ENCODE peak calls at places on chromosomes 2 and 18, in seven cellular contexts. S, C, P, T, H, M and Q are unnamed samples.

GRCh38 chr2:226915846-226916360 is 80.0 kb downstream of the RHBDD1 start:
- DNase-seq in S (no peak), C (no peak), P (no peak), T (no peak), H (no peak), M (no peak), Q (no peak)

GRCh38 chr2:121285077-121285449 is at the start of gene TFCP2L1:
- DNase-seq in S (no peak), C (no peak), P (no peak), T (no peak), H (peak), M (peak), Q (no peak)

GRCh38 chr18:36247036-36247435 is 50.5 kb upstream of the FHOD3 start:
- DNase-seq in S (no peak), C (no peak), P (no peak), T (no peak), H (no peak), M (no peak), Q (no peak)

GRCh38 chr2:150001788-150002187 is 414.2 kb upstream of the MMADHC start:
- DNase-seq in S (no peak), C (no peak), P (no peak), T (no peak), H (no peak), M (no peak), Q (no peak)

GRCh38 chr2:216121255-216121654 is 12.1 kb downstream of the XRCC5 start:
- DNase-seq in S (no peak), C (no peak), P (no peak), T (no peak), H (no peak), M (no peak), Q (no peak)

GRCh38 chr2:234496442-234496834 is 443 bp downstream of the ARL4C start:
- DNase-seq in S (no peak), C (no peak), P (no peak), T (no peak), H (peak), M (no peak), Q (no peak)

GRCh38 chr2:172556284-172557033 is 569 bp downstream of the PDK1 start:
- DNase-seq in S (peak), C (peak), P (peak), T (peak), H (peak), M (peak), Q (peak)

GRCh38 chr18:3281456-3282400 is 19.8 kb downstream of the MYL12B start:
- DNase-seq in S (no peak), C (no peak), P (peak), T (peak), H (no peak), M (peak), Q (no peak)

GRCh38 chr2:3595985-3596384 is 1.1 kb downstream of the COLEC11 start:
- DNase-seq in S (no peak), C (no peak), P (no peak), T (no peak), H (no peak), M (no peak), Q (peak)

DNA sequence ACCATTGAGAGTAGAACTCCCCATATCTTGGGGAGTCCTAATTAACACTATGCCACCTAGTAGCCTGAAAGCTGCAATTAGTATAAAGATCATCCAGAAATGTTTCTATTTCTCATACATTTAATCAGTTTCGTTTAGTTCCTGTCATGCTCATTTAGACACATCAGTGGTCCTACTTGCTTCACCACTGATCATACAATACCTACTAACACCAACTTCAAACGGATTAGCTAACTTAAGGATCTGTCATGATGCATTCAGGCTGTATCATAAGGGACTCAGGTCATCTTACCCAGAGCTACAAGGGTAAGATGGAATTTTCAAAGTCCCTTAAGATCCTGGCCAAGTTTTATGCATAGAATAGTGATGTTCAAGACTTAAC is 6.8 kb downstream of the SRSF7 start:
- DNase-seq in S (no peak), C (no peak), P (no peak), T (no peak), H (no peak), M (no peak), Q (no peak)
- TF ChIP-seq POLR2A in S (no peak), C (no peak), P (no peak), T (no peak), H (no peak), M (no peak), Q (no peak)

GRCh38 chr2:23384551-23385349 is at the start of gene KLHL29:
- DNase-seq in S (no peak), C (peak), P (no peak), T (peak), H (peak), M (peak), Q (peak)
- TF ChIP-seq POLR2A in S (peak), C (no peak), P (peak), T (peak), H (no peak), M (no peak), Q (no peak)

GRCh38 chr2:231359948-231360347 is 35.6 kb upstream of the B3GNT7 start:
- DNase-seq in S (no peak), C (no peak), P (no peak), T (no peak), H (no peak), M (no peak), Q (peak)

GRCh38 chr2:231360401-231360800 is 35.1 kb upstream of the B3GNT7 start:
- DNase-seq in S (no peak), C (peak), P (no peak), T (no peak), H (no peak), M (no peak), Q (no peak)

GRCh38 chr2:231360881-231361294 is 34.6 kb upstream of the B3GNT7 start:
- DNase-seq in S (no peak), C (peak), P (no peak), T (no peak), H (no peak), M (no peak), Q (no peak)

GRCh38 chr2:231362785-231363184 is 32.7 kb upstream of the B3GNT7 start:
- DNase-seq in S (no peak), C (no peak), P (no peak), T (no peak), H (no peak), M (peak), Q (no peak)

GRCh38 chr2:231361701-231362588 is 33.6 kb upstream of the B3GNT7 start:
- DNase-seq in S (peak), C (no peak), P (no peak), T (no peak), H (no peak), M (peak), Q (no peak)
- TF ChIP-seq POLR2A in S (peak), C (no peak), P (no peak), T (no peak), H (no peak), M (no peak), Q (no peak)

GRCh38 chr2:63840785-63841253 is 877 bp upstream of the UGP2 start:
- DNase-seq in S (peak), C (peak), P (peak), T (peak), H (peak), M (peak), Q (peak)
- TF ChIP-seq POLR2A in S (peak), C (peak), P (peak), T (peak), H (peak), M (peak), Q (peak)

DNA sequence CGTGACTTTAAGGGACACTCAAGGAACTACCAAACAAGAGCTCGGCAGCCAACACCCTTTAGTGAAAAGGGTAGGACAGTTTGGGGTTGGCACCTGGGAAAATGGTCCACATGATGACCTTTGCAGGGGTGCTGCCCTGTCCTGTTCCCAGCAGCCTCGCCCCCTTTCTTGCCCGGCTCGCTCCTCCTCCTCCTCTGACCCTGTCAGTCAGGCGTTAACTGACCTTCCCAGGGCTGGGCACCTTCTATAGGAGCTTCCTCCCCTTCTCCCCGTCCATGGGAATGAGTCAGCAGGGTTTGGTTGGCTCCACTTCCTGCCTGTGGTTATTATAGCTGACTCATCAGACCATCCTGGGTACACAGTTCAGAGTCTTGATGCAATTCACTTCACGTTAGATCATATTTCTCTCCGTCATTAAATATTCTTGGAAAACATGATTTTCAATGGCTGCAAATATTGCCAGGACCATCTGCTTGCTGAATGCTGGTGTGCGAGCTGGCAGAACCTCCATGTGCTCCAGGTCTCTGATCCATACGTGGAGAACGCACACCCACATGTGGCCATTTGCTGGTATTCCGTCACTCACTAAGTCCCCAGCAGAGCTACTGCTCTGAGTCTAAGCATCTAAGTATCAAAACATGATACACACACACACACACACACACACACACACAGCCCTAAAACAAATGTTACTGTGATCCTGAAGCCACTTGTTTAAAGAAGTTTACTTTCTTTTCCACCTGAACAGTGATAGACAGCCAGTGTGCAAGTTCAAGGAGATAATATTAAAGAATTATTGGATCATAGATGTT is 185.0 kb downstream of the ANAPC1 start:
- DNase-seq in S (no peak), C (peak), P (peak), T (peak), H (peak), M (peak), Q (no peak)
- TF ChIP-seq POLR2A in S (no peak), C (no peak), P (no peak), T (no peak), H (no peak), M (peak), Q (no peak)

GRCh38 chr18:77054288-77054605 is 78.3 kb downstream of the MBP start:
- DNase-seq in S (no peak), C (no peak), P (no peak), T (no peak), H (no peak), M (no peak), Q (no peak)
- TF ChIP-seq POLR2A in S (no peak), C (no peak), P (no peak), T (no peak), H (no peak), M (no peak), Q (no peak)

GRCh38 chr2:86102157-86102556 is 3.5 kb downstream of the POLR1A start:
- DNase-seq in S (no peak), C (no peak), P (no peak), T (no peak), H (no peak), M (no peak), Q (no peak)

GRCh38 chr2:86107031-86107430 is 996 bp downstream of the PTCD3 start:
- DNase-seq in S (no peak), C (no peak), P (no peak), T (no peak), H (no peak), M (peak), Q (no peak)

GRCh38 chr2:86105969-86106945 is at the start of gene PTCD3:
- DNase-seq in S (peak), C (peak), P (peak), T (peak), H (peak), M (peak), Q (peak)

GRCh38 chr2:86105252-86105968 is at the start of gene POLR1A:
- DNase-seq in S (no peak), C (peak), P (peak), T (peak), H (peak), M (peak), Q (peak)
- TF ChIP-seq POLR2A in S (no peak), C (no peak), P (no peak), T (no peak), H (no peak), M (no peak), Q (no peak)